ENCODE peak calls at places on chromosome 22, in seven cellular contexts. D is neural progenitor cell, B is adipocyte, X is upper lobe of right lung, R is spleen, L is heart right ventricle, V is kidney. E is an unnamed sample.

GRCh38 chr22:41621911-41622179 is 750 bp downstream of the XRCC6 start:
- DNase-seq in X (no peak), B (no peak), D (no peak), V (no peak), R (no peak), L (no peak), E (no peak)

GRCh38 chr22:30245181-30245984 is 1.2 kb downstream of the LIF start:
- DNase-seq in L (no peak), R (no peak), V (no peak), X (no peak), B (no peak), D (no peak), E (no peak)

GRCh38 chr22:48889887-48890692 is 937.6 kb downstream of the BRD1 start:
- DNase-seq in X (peak; percentile 53), D (no peak), V (peak; percentile 45), R (peak; percentile 49), B (no peak), L (no peak), E (no peak)

GRCh38 chr22:18024276-18024939 is at the start of gene MICAL3:
- DNase-seq in D (peak; percentile 82), R (peak; percentile 93), X (peak; percentile 70), V (peak; percentile 84), B (peak; percentile 91), L (peak; percentile 66), E (peak; percentile 86)

GRCh38 chr22:23774922-23775436 is 2.3 kb downstream of the MMP11 start:
- DNase-seq in R (no peak), L (no peak), B (peak; percentile 71), X (no peak), D (peak; percentile 60), V (no peak), E (no peak)

GRCh38 chr22:26763633-26764295 is 106.4 kb downstream of the MIAT start:
- DNase-seq in V (no peak), D (no peak), B (peak; percentile 52), X (no peak), R (no peak), L (no peak), E (no peak)

GRCh38 chr22:36125994-36126531 is 34.5 kb downstream of the APOL3 start:
- DNase-seq in L (no peak), B (no peak), X (no peak), V (peak; percentile 10), R (no peak), D (no peak), E (no peak)

GRCh38 chr22:23684561-23685031 is 6.2 kb upstream of the RGL4 start:
- DNase-seq in R (no peak), D (no peak), V (no peak), B (no peak), L (no peak), X (no peak), E (no peak)

GRCh38 chr22:38841211-38841610 is 2.6 kb downstream of the NPTXR start:
- DNase-seq in B (no peak), X (no peak), R (peak; percentile 54), V (no peak), D (no peak), L (no peak), E (no peak)

GRCh38 chr22:37920131-37920530 is 14.0 kb downstream of the MICALL1 start:
- DNase-seq in X (no peak), R (no peak), L (no peak), B (no peak), D (no peak), V (no peak), E (no peak)

GRCh38 chr22:29626497-29627195 is 23.2 kb downstream of the NF2 start:
- DNase-seq in D (no peak), X (no peak), B (peak; percentile 96), R (no peak), L (no peak), V (no peak), E (no peak)

GRCh38 chr22:39920134-39920743 is 19.4 kb downstream of the GRAP2 start:
- DNase-seq in L (no peak), X (no peak), R (no peak), B (no peak), V (no peak), D (no peak), E (no peak)

DNA sequence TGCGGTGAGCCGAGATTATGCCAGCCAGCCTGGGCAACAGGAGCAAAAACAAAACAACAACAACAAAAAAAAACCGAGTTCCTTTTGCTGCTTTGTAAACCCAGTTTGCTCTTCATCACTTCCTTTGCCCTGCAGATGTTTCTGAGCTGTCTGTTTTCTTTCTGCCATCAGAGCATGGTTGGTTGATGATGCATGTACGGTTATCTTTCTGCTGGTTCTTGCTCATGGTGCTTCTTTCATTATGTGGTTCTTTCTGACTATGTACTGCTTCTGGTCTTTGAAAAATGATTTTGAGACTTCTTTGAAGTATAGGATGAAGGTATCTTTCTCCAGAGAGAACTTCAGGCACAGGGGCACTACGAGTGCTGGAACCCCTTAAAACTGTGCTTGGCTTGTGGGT is 13.2 kb downstream of the TANGO2 start:
- DNase-seq in X (no peak), L (no peak), V (no peak), R (no peak), B (no peak), D (no peak), E (no peak)
- H3K4me3 ChIP-seq in X (no peak overlapping the region), L (no peak overlapping the region), V (no peak overlapping the region), R (no peak overlapping the region), B (no peak overlapping the region), D (no peak overlapping the region), E (no peak overlapping the region)

GRCh38 chr22:45212306-45212709 is 28.4 kb downstream of the KIAA0930 start:
- DNase-seq in V (peak; percentile 91), X (peak; percentile 81), R (peak; percentile 79), L (peak; percentile 85), D (peak; percentile 48), B (peak; percentile 95), E (peak; percentile 75)
- H3K4me3 ChIP-seq in V (no peak overlapping the region), X (peak overlapping the region; percentile 35), R (no peak overlapping the region), L (peak overlapping the region; percentile 32), D (peak overlapping the region; percentile 24), B (peak overlapping the region; percentile 81), E (peak overlapping the region; percentile 33)

DNA sequence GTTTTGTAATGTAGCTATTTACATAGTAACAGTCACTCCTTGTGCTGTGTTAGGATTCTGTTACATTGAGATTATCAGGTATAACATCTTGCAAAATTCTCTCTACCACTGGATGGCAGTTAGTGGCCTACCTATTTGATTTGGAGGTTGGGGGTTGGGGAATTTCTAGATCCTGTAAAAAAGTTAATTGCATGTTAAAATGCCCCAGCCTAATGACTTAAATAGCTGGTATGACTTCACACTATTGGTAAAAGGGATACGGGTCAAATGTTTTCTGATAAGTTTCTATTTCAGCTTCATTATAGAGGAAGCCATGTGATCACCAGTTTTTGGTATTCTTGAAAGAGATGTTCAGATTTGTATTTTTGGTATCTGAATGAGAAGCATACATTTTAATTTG is 2.8 kb downstream of the GRK3 start:
- DNase-seq in R (no peak), V (no peak), X (no peak), B (no peak), L (no peak), D (no peak), E (no peak)
- H3K4me3 ChIP-seq in R (peak overlapping the region; percentile 87), V (no peak overlapping the region), X (no peak overlapping the region), B (peak overlapping the region; percentile 85), L (no peak overlapping the region), D (no peak overlapping the region), E (no peak overlapping the region)

GRCh38 chr22:31295831-31296230 is 3.5 kb upstream of the PIK3IP1 start:
- DNase-seq in V (no peak), L (no peak), D (no peak), R (no peak), X (no peak), B (peak; percentile 24), E (no peak)
- H3K4me3 ChIP-seq in V (no peak overlapping the region), L (no peak overlapping the region), D (no peak overlapping the region), R (no peak overlapping the region), X (no peak overlapping the region), B (peak overlapping the region; percentile 71), E (no peak overlapping the region)

DNA sequence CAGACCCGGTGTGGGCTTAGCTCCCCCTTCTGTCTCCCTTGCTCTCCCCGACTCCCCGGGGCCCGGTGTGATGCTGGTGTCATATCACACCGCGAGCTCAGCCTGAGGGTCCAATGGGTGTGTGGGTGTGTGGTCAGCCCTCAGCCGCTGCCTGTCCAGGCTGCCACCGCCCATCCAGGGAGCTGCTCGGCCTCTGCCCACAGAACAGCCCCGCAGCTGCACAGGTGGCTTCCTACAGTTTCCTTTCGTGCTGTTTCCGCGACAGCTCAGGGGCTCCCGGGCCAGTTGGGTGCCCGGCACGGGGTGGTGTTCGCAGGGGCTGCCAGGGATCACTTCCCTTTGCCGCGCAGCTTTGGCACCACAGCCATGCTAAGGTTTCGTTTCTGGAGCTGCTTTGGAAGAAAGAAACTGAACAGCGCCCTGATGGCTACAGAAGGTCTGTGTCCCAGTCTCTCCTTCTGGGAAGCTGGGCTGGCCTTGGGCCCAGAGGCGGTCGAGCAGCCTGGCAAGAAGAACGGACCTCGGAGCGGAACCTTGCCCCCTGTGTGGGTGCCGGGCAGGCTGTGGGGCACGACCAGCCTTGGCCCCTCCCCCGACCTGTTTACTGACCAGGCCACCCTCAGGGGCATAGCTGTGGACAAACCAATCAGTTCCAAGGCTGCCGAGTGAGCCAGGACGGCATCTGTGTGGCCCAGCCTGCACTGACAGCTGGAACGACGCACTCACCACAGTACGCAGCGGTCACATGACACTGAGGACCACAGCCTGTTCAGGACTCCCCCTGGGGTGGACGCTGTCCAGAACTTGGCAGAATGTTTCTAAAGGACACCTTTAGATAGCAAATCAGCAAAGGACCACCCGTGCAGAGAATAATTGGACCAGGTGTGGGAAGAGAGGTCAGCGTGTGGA is 7.0 kb downstream of the PIM3 start:
- DNase-seq in D (peak; percentile 20), V (peak; percentile 93), L (peak; percentile 59), B (no peak), R (peak; percentile 87), X (peak; percentile 83), E (no peak)
- H3K4me3 ChIP-seq in D (no peak overlapping the region), V (peak overlapping the region; percentile 41), L (no peak overlapping the region), B (peak overlapping the region; percentile 73), R (no peak overlapping the region), X (peak overlapping the region; percentile 30), E (no peak overlapping the region)